ENCODE peak calls at places on chromosomes 12 and 14, in four cellular contexts. One of them, this sample, is unnamed.

GRCh38 chr14:20583908-20584307 is 3.9 kb downstream of the RNASE11 start:
- DNase-seq in left lung: no peak
- DNase-seq in uterus: no peak
- DNase-seq in activated B cell treated with CpG ODN at 0.5 μM for 24 hours: no peak
- DNase-seq in this sample: no peak

GRCh38 chr12:2795291-2796186 is 769 bp downstream of the FKBP4 start:
- DNase-seq in left lung: peak
- DNase-seq in uterus: peak
- DNase-seq in activated B cell treated with CpG ODN at 0.5 μM for 24 hours: peak
- DNase-seq in this sample: peak

GRCh38 chr14:101595349-101595748 is 34.1 kb downstream of the DIO3 start:
- DNase-seq in left lung: no peak
- DNase-seq in uterus: no peak
- DNase-seq in activated B cell treated with CpG ODN at 0.5 μM for 24 hours: no peak
- DNase-seq in this sample: no peak

GRCh38 chr12:54220092-54220557 is 31.3 kb upstream of the SMUG1 start:
- DNase-seq in left lung: no peak
- DNase-seq in uterus: peak
- DNase-seq in activated B cell treated with CpG ODN at 0.5 μM for 24 hours: peak
- DNase-seq in this sample: peak

GRCh38 chr12:95220190-95220589 is 2.6 kb downstream of the VEZT start:
- DNase-seq in left lung: no peak
- DNase-seq in uterus: no peak
- DNase-seq in activated B cell treated with CpG ODN at 0.5 μM for 24 hours: no peak
- DNase-seq in this sample: no peak

GRCh38 chr12:69024907-69025306 is 91.9 kb upstream of the CPM start:
- DNase-seq in left lung: no peak
- DNase-seq in uterus: no peak
- DNase-seq in activated B cell treated with CpG ODN at 0.5 μM for 24 hours: no peak
- DNase-seq in this sample: no peak

GRCh38 chr12:122471324-122472226 is 29.2 kb downstream of the ZCCHC8 start:
- DNase-seq in left lung: no peak
- DNase-seq in uterus: no peak
- DNase-seq in activated B cell treated with CpG ODN at 0.5 μM for 24 hours: no peak
- DNase-seq in this sample: no peak

GRCh38 chr12:98808243-98808895 is 163.3 kb downstream of the APAF1 start:
- DNase-seq in left lung: no peak
- DNase-seq in uterus: no peak
- DNase-seq in activated B cell treated with CpG ODN at 0.5 μM for 24 hours: no peak
- DNase-seq in this sample: no peak

GRCh38 chr12:574475-575128 is 88.6 kb downstream of the NINJ2 start:
- DNase-seq in left lung: no peak
- DNase-seq in uterus: no peak
- DNase-seq in activated B cell treated with CpG ODN at 0.5 μM for 24 hours: no peak
- DNase-seq in this sample: no peak

GRCh38 chr12:28294300-28294699 is 104.0 kb downstream of the CCDC91 start:
- DNase-seq in left lung: no peak
- DNase-seq in uterus: no peak
- DNase-seq in activated B cell treated with CpG ODN at 0.5 μM for 24 hours: no peak
- DNase-seq in this sample: no peak

GRCh38 chr12:112559784-112560183 is 141.0 kb downstream of the PTPN11 start:
- DNase-seq in left lung: no peak
- DNase-seq in uterus: no peak
- DNase-seq in activated B cell treated with CpG ODN at 0.5 μM for 24 hours: no peak
- DNase-seq in this sample: no peak

GRCh38 chr12:130818381-130819247 is 20.4 kb downstream of the STX2 start:
- DNase-seq in left lung: peak
- DNase-seq in uterus: peak
- DNase-seq in activated B cell treated with CpG ODN at 0.5 μM for 24 hours: peak
- DNase-seq in this sample: peak

GRCh38 chr12:3213171-3213570 is 136.0 kb downstream of the TSPAN9 start:
- DNase-seq in left lung: no peak
- DNase-seq in uterus: no peak
- DNase-seq in activated B cell treated with CpG ODN at 0.5 μM for 24 hours: no peak
- DNase-seq in this sample: no peak

GRCh38 chr14:77026930-77027537 is 1.5 kb downstream of the IRF2BPL start:
- DNase-seq in left lung: no peak
- DNase-seq in uterus: peak
- DNase-seq in activated B cell treated with CpG ODN at 0.5 μM for 24 hours: peak
- DNase-seq in this sample: peak

GRCh38 chr14:71855399-71856036 is 76.7 kb upstream of the RGS6 start:
- DNase-seq in left lung: peak
- DNase-seq in uterus: peak
- DNase-seq in activated B cell treated with CpG ODN at 0.5 μM for 24 hours: peak
- DNase-seq in this sample: peak

GRCh38 chr14:51182166-51182565 is 57.9 kb upstream of the TMX1 start:
- DNase-seq in left lung: no peak
- DNase-seq in uterus: no peak
- DNase-seq in activated B cell treated with CpG ODN at 0.5 μM for 24 hours: no peak
- DNase-seq in this sample: no peak

GRCh38 chr12:45220366-45220931 is 4.6 kb downstream of the ANO6 start:
- DNase-seq in left lung: no peak
- DNase-seq in uterus: no peak
- DNase-seq in activated B cell treated with CpG ODN at 0.5 μM for 24 hours: no peak
- DNase-seq in this sample: no peak

GRCh38 chr12:43309845-43310405 is 242.1 kb downstream of the ADAMTS20 start:
- DNase-seq in left lung: no peak
- DNase-seq in uterus: no peak
- DNase-seq in activated B cell treated with CpG ODN at 0.5 μM for 24 hours: no peak
- DNase-seq in this sample: no peak

GRCh38 chr12:48972213-48973021 is 882 bp upstream of the WNT10B start:
- DNase-seq in left lung: no peak
- DNase-seq in uterus: no peak
- DNase-seq in activated B cell treated with CpG ODN at 0.5 μM for 24 hours: no peak
- DNase-seq in this sample: no peak

GRCh38 chr12:105369014-105369413 is 38.5 kb downstream of the C12orf75 start:
- DNase-seq in left lung: no peak
- DNase-seq in uterus: no peak
- DNase-seq in activated B cell treated with CpG ODN at 0.5 μM for 24 hours: no peak
- DNase-seq in this sample: no peak

GRCh38 chr12:75889214-75889613 is 142.4 kb downstream of the PHLDA1 start:
- DNase-seq in left lung: no peak
- DNase-seq in uterus: no peak
- DNase-seq in activated B cell treated with CpG ODN at 0.5 μM for 24 hours: no peak
- DNase-seq in this sample: no peak

GRCh38 chr14:56512521-56512920 is 67.1 kb upstream of the TMEM260 start:
- DNase-seq in left lung: no peak
- DNase-seq in uterus: no peak
- DNase-seq in activated B cell treated with CpG ODN at 0.5 μM for 24 hours: no peak
- DNase-seq in this sample: no peak

GRCh38 chr12:117036046-117036445 is 63.2 kb downstream of the TESC start:
- DNase-seq in left lung: no peak
- DNase-seq in uterus: no peak
- DNase-seq in activated B cell treated with CpG ODN at 0.5 μM for 24 hours: no peak
- DNase-seq in this sample: no peak

GRCh38 chr12:57452181-57452936 is 2.7 kb upstream of the INHBE start:
- DNase-seq in left lung: no peak
- DNase-seq in uterus: no peak
- DNase-seq in activated B cell treated with CpG ODN at 0.5 μM for 24 hours: no peak
- DNase-seq in this sample: no peak

GRCh38 chr12:127280393-127281275 is 986.3 kb upstream of the TMEM132C start:
- DNase-seq in left lung: no peak
- DNase-seq in uterus: peak
- DNase-seq in activated B cell treated with CpG ODN at 0.5 μM for 24 hours: peak
- DNase-seq in this sample: peak

GRCh38 chr14:65000868-65001600 is 14.3 kb downstream of the FNTB start:
- DNase-seq in left lung: no peak
- DNase-seq in uterus: no peak
- DNase-seq in activated B cell treated with CpG ODN at 0.5 μM for 24 hours: no peak
- DNase-seq in this sample: no peak

GRCh38 chr14:74525361-74525851 is 31.8 kb downstream of the ISCA2 start:
- DNase-seq in left lung: no peak
- DNase-seq in uterus: no peak
- DNase-seq in activated B cell treated with CpG ODN at 0.5 μM for 24 hours: no peak
- DNase-seq in this sample: no peak

GRCh38 chr14:74528886-74529285 is 35.3 kb downstream of the ISCA2 start:
- DNase-seq in left lung: no peak
- DNase-seq in uterus: no peak
- DNase-seq in activated B cell treated with CpG ODN at 0.5 μM for 24 hours: no peak
- DNase-seq in this sample: no peak

GRCh38 chr14:74528406-74528805 is 34.8 kb downstream of the ISCA2 start:
- DNase-seq in left lung: no peak
- DNase-seq in uterus: no peak
- DNase-seq in activated B cell treated with CpG ODN at 0.5 μM for 24 hours: no peak
- DNase-seq in this sample: no peak

GRCh38 chr14:74527736-74528280 is 34.2 kb downstream of the ISCA2 start:
- DNase-seq in left lung: no peak
- DNase-seq in uterus: no peak
- DNase-seq in activated B cell treated with CpG ODN at 0.5 μM for 24 hours: no peak
- DNase-seq in this sample: no peak

DNA sequence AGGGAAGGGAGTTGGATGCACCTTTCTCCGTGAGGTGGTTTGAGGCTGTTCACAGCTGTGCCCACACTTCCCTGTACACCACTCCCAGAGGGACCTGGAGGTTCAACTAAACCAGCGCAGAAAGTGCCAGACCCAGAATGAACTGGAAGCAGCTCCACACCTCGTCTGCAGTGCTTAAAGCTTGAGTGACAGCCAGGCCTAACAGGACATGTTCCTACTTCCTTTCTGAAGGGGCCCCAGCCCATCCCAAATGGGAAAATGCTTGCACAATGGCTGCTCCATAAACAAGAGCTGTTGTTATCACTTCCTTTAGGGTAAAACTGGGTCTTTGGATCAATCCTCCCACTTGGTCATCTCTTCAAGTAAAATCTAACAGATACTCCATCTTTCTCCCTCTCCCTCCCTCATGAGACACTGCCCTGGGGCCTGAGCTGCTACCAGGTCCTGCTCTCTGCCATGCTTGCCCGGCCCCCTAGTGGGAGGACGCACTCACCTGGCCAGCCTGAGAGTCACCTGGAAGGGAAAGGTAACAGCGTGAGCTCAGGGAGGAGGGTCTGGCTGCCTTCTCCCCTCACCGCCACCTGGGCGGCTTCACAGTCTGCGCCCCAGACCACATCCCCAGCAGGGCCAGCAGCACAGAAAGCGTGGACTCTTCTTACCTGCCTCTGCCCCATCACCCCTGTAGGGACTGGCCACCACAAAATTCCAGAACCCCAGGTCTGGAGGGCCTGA is 33.5 kb downstream of the ISCA2 start:
- DNase-seq in left lung: no peak
- DNase-seq in uterus: no peak
- DNase-seq in activated B cell treated with CpG ODN at 0.5 μM for 24 hours: no peak
- DNase-seq in this sample: no peak
- TF ChIP-seq CTCF in left lung: no peak
- TF ChIP-seq CTCF in uterus: no peak
- TF ChIP-seq CTCF in activated B cell treated with CpG ODN at 0.5 μM for 24 hours: no peak
- TF ChIP-seq CTCF in this sample: peak

GRCh38 chr12:64675795-64676194 is 65.5 kb downstream of the RASSF3 start:
- DNase-seq in left lung: no peak
- DNase-seq in uterus: no peak
- DNase-seq in activated B cell treated with CpG ODN at 0.5 μM for 24 hours: no peak
- DNase-seq in this sample: no peak

GRCh38 chr12:64678835-64679234 is 68.5 kb downstream of the RASSF3 start:
- DNase-seq in left lung: no peak
- DNase-seq in uterus: no peak
- DNase-seq in activated B cell treated with CpG ODN at 0.5 μM for 24 hours: no peak
- DNase-seq in this sample: no peak

GRCh38 chr12:64680235-64680634 is 69.9 kb downstream of the RASSF3 start:
- DNase-seq in left lung: no peak
- DNase-seq in uterus: no peak
- DNase-seq in activated B cell treated with CpG ODN at 0.5 μM for 24 hours: no peak
- DNase-seq in this sample: no peak

GRCh38 chr12:64679487-64679983 is 69.2 kb downstream of the RASSF3 start:
- DNase-seq in left lung: peak
- DNase-seq in uterus: peak
- DNase-seq in activated B cell treated with CpG ODN at 0.5 μM for 24 hours: no peak
- DNase-seq in this sample: no peak

DNA sequence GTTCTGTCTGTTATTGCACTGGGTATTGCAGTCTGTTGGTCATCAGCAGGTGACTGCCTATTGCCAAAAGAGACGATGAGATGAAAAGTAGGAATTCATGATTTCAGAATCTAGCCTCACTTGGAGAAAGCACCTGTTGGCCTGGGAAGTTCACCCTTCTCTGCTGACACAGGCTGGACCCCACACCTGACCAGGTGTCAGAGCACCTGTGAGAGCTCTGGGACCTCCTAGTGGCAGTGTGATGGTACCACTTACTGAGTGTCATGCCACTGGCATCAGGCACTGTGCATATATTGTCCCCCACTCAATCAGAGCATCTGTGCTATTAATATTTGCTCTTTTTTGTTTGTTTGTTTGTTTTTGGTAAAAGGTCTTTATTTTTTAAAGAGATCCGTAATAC is 68.0 kb downstream of the RASSF3 start:
- DNase-seq in left lung: no peak
- DNase-seq in uterus: no peak
- DNase-seq in activated B cell treated with CpG ODN at 0.5 μM for 24 hours: no peak
- DNase-seq in this sample: no peak
- TF ChIP-seq CTCF in left lung: no peak
- TF ChIP-seq CTCF in uterus: no peak
- TF ChIP-seq CTCF in activated B cell treated with CpG ODN at 0.5 μM for 24 hours: no peak
- TF ChIP-seq CTCF in this sample: peak

GRCh38 chr12:15151141-15152091 is 69.8 kb downstream of the RERG start:
- DNase-seq in left lung: no peak
- DNase-seq in uterus: no peak
- DNase-seq in activated B cell treated with CpG ODN at 0.5 μM for 24 hours: no peak
- DNase-seq in this sample: no peak
- TF ChIP-seq CTCF in left lung: peak
- TF ChIP-seq CTCF in uterus: peak
- TF ChIP-seq CTCF in activated B cell treated with CpG ODN at 0.5 μM for 24 hours: no peak
- TF ChIP-seq CTCF in this sample: peak

GRCh38 chr12:121001060-121001459 is 15.2 kb downstream of the C12orf43 start:
- DNase-seq in left lung: no peak
- DNase-seq in uterus: no peak
- DNase-seq in activated B cell treated with CpG ODN at 0.5 μM for 24 hours: no peak
- DNase-seq in this sample: no peak

GRCh38 chr12:121001841-121002483 is 14.3 kb downstream of the C12orf43 start:
- DNase-seq in left lung: peak
- DNase-seq in uterus: no peak
- DNase-seq in activated B cell treated with CpG ODN at 0.5 μM for 24 hours: no peak
- DNase-seq in this sample: no peak

GRCh38 chr12:121003650-121004049 is 12.6 kb downstream of the C12orf43 start:
- DNase-seq in left lung: no peak
- DNase-seq in uterus: no peak
- DNase-seq in activated B cell treated with CpG ODN at 0.5 μM for 24 hours: no peak
- DNase-seq in this sample: no peak

GRCh38 chr12:121005346-121005815 is 10.9 kb downstream of the C12orf43 start:
- DNase-seq in left lung: no peak
- DNase-seq in uterus: no peak
- DNase-seq in activated B cell treated with CpG ODN at 0.5 μM for 24 hours: no peak
- DNase-seq in this sample: peak

DNA sequence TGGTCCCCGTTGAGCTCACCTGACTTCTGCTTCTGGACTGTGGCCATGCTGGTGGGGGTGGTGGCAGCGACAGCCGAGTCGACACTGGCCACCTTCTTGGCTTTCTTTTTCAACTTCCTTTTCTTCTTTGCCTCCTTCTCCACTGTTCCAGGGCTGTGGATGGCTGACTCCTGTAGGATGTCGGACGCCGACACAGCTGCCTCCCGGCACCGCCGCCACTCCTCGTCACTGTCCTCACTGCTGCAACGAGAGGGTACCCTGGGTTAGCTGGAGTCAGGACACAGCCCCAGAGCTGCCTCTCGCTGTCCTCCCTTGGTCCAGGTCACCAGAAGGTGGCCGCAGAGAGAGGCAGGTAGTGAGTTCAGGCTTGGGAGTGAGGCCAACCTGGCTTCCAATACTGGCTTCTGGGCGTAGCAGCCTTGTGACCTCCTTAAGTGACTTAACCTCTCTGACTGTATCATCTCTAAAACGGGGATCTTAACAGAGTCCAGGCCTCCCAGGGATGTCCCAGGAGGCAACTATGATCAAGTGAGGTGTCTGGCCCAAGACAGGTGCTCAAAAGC is 12.0 kb downstream of the C12orf43 start:
- DNase-seq in left lung: no peak
- DNase-seq in uterus: no peak
- DNase-seq in activated B cell treated with CpG ODN at 0.5 μM for 24 hours: no peak
- DNase-seq in this sample: no peak
- TF ChIP-seq CTCF in left lung: no peak
- TF ChIP-seq CTCF in uterus: no peak
- TF ChIP-seq CTCF in activated B cell treated with CpG ODN at 0.5 μM for 24 hours: no peak
- TF ChIP-seq CTCF in this sample: no peak

This sample was measured in progenitor cell of endocrine pancreas.